ENCODE peak calls at places on chromosomes 7 and 10, in five cellular contexts. B is activated CD8-positive, alpha-beta T cell treated with anti-CD3 and anti-CD28 coated beads for 36 hours; U is MCF 10A; L is AG10803; I is RWPE1. G is an unnamed sample.

GRCh38 chr10:115654961-115655360 is 561.8 kb downstream of the ATRNL1 start:
- DNase-seq in B (no peak), U (peak), L (no peak), I (peak), G (no peak)

GRCh38 chr10:93897070-93897797 is 3.5 kb downstream of the SLC35G1 start:
- DNase-seq in B (no peak), U (no peak), L (no peak), I (no peak), G (no peak)

GRCh38 chr7:131843862-131844261 is 287.4 kb upstream of the PODXL start:
- DNase-seq in B (no peak), U (peak), L (peak), I (no peak), G (peak)

GRCh38 chr7:149196705-149197171 is 1.4 kb downstream of the ZNF282 start:
- DNase-seq in B (no peak), U (peak), L (peak), I (no peak), G (peak)

GRCh38 chr10:58052772-58053171 is 214.9 kb downstream of the IPMK start:
- DNase-seq in B (no peak), U (peak), L (no peak), I (peak), G (no peak)

GRCh38 chr7:99096124-99096887 is 47.6 kb downstream of the SMURF1 start:
- DNase-seq in B (no peak), U (no peak), L (no peak), I (no peak), G (no peak)

GRCh38 chr7:155988421-155988820 is 176.2 kb upstream of the SHH start:
- DNase-seq in B (no peak), U (no peak), L (no peak), I (no peak), G (no peak)

GRCh38 chr7:28083159-28083997 is 97.2 kb downstream of the JAZF1 start:
- DNase-seq in B (no peak), U (peak), L (peak), I (peak), G (no peak)

GRCh38 chr7:20359397-20359963 is 28.8 kb downstream of the ITGB8 start:
- DNase-seq in B (no peak), U (no peak), L (peak), I (no peak), G (no peak)

GRCh38 chr10:810351-810846 is 120.9 kb upstream of the DIP2C start:
- DNase-seq in B (no peak), U (no peak), L (peak), I (no peak), G (no peak)

GRCh38 chr10:19812976-19813375 is 3.3 kb upstream of the PLXDC2 start:
- DNase-seq in B (no peak), U (no peak), L (no peak), I (no peak), G (no peak)

GRCh38 chr10:19815036-19815435 is 1.2 kb upstream of the PLXDC2 start:
- DNase-seq in B (no peak), U (peak), L (no peak), I (no peak), G (no peak)

GRCh38 chr10:19815478-19816419 is 483 bp upstream of the PLXDC2 start:
- DNase-seq in B (peak), U (peak), L (no peak), I (no peak), G (no peak)

GRCh38 chr10:19809481-19809880 is 6.8 kb upstream of the PLXDC2 start:
- DNase-seq in B (no peak), U (no peak), L (no peak), I (no peak), G (no peak)

DNA sequence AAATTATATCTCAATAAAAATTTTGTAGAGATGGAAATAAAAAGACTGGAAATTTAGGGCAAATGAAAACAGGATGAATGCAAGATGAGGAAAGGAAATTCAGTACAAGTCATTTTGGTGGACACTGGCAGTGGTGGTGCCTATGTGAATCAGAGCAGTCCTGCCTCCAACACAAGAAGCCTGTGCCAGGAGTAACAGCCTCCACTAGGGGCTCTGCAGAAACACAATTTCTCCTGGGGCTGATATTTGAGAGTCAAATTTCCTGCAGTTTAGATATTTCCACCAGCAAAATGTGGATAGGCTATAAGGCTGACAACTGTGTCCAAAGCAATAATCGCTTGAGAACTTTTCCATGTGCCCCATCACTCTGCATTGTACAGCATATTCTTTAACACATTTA is 4.7 kb upstream of the PLXDC2 start:
- DNase-seq in B (no peak), U (peak), L (peak), I (no peak), G (no peak)
- TF ChIP-seq CTCF in B (no peak), U (peak), L (peak), I (peak), G (no peak)

GRCh38 chr10:43155716-43156115 is 17.5 kb downstream of the CSGALNACT2 start:
- DNase-seq in B (no peak), U (no peak), L (no peak), I (no peak), G (no peak)

GRCh38 chr10:43155221-43155620 is 17.0 kb downstream of the CSGALNACT2 start:
- DNase-seq in B (no peak), U (no peak), L (no peak), I (no peak), G (no peak)

GRCh38 chr10:43160919-43161251 is 22.6 kb downstream of the CSGALNACT2 start:
- DNase-seq in B (peak), U (no peak), L (no peak), I (no peak), G (no peak)

GRCh38 chr10:43160067-43160918 is 22.0 kb downstream of the CSGALNACT2 start:
- DNase-seq in B (peak), U (no peak), L (peak), I (peak), G (no peak)

DNA sequence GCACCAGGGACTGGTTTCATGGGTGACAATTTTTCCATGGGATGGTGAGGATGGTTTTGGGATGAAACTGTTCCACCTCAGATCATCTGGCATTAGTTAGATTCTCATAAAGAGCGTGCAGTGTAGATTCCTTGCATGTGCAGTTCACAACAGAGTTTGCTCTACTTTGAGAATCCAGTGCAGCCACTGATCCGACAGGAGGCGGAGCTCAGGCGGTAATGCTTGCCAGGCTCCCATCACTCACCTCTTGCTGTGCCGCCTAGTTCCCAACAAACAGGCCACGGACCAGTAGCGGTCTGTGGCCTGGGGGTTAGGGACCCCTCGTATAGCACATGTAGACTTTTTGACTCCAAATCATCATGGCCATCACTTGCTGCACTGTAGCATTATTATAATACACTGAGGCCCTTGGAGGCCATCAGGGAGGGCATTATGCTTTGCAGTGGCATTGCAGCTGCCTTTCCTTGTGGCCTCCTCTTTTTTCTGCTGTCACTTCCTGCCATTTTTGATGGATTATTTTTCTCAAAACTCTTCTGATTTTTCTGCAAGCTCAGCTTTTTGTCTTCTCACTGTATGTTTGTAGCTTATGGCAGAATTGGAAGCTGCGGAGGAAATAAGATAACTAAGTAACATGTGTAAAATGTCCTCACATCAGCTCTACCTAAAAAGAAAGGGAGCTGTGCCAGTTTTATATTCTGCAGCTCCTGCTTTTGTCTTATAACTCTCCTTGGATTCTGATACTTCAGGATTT is 18.5 kb downstream of the CSGALNACT2 start:
- DNase-seq in B (no peak), U (no peak), L (peak), I (no peak), G (no peak)
- TF ChIP-seq CTCF in B (no peak), U (no peak), L (peak), I (no peak), G (no peak)

DNA sequence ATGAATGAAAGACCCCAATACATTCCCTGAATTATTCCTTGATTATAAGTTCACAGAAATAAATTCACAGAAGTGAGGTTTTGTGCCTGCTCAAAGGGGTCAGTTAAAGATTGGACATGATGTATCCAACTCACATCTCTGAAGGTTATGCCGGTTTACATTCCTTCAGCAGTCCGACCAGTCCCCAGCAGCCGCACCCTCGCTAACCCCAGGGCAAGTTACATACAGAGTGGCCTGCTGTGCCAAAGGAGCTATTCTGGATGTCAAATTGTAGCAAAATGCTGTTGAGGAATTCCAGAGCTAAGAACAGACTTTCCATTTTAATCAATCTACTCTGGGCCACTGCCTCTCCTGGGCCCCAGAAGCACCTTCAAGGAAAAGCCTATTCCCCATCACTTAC is 20.3 kb downstream of the PSAP start:
- DNase-seq in B (no peak), U (no peak), L (no peak), I (no peak), G (no peak)
- TF ChIP-seq CTCF in B (no peak), U (no peak), L (no peak), I (no peak), G (no peak)

DNA sequence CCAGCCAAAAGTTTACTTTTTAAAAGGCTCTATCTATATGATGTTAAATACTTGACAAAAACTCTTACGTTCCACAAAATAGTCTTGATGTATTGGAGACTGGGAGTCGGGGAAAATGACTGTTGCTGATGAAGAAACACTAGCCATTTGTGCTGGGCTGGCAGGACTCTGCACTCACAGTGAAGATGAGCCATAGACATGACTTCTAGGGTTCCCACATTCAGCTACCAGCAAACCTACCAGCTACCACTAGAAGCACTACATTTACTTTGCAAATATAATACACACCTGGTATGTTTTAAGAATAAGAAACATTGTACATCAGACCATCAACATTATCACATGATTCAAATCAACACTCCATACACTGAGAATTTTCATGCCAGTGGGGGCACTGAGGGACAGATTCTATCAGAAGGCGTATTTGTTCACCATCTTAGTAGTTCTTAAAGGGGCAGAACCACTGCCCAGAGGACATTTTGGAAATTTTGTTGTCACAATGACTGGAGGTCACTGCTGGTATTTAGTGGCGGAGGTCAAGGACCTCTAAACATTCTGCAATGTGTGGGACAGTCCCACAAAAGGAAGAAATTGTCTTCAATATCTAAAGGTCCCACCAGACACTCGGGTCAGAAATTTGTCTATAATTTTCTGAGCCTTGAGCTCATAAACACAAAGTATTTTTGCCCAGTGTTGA is 52.3 kb downstream of the PARD3 start:
- DNase-seq in B (no peak), U (no peak), L (no peak), I (no peak), G (no peak)
- TF ChIP-seq CTCF in B (no peak), U (no peak), L (no peak), I (no peak), G (no peak)

G was measured in Calu3.